ENCODE peak calls at places on chromosomes 13 and 19, in seven cellular contexts. S, Y, V, K, N, B and G are unnamed samples.

GRCh38 chr13:114061047-114061446 is 71.4 kb downstream of the RASA3 start:
- DNase-seq in S (no peak), Y (no peak), V (no peak), K (no peak), N (no peak), B (no peak), G (no peak)

GRCh38 chr19:34481861-34482379 is 362 bp downstream of the WTIP start:
- DNase-seq in S (peak; percentile 73), Y (peak; percentile 67), V (no peak), K (no peak), N (no peak), B (peak; percentile 60), G (peak; percentile 47)

GRCh38 chr13:111165611-111166010 is 50.5 kb downstream of the ARHGEF7 start:
- DNase-seq in S (no peak), Y (no peak), V (no peak), K (no peak), N (no peak), B (no peak), G (no peak)

GRCh38 chr19:50720921-50721291 is 1.3 kb upstream of the SHANK1 start:
- DNase-seq in S (no peak), Y (peak; percentile 76), V (peak; percentile 69), K (no peak), N (no peak), B (no peak), G (no peak)

GRCh38 chr19:35141627-35142401 is 1.2 kb upstream of the FXYD7 start:
- DNase-seq in S (peak; percentile 7), Y (no peak), V (no peak), K (no peak), N (no peak), B (no peak), G (no peak)

GRCh38 chr19:4583961-4584669 is 24.6 kb upstream of the SEMA6B start:
- DNase-seq in S (peak; percentile 69), Y (peak; percentile 44), V (no peak), K (no peak), N (no peak), B (peak; percentile 93), G (peak; percentile 43)

GRCh38 chr19:30365121-30365800 is 6.9 kb upstream of the ZNF536 start:
- DNase-seq in S (no peak), Y (no peak), V (no peak), K (no peak), N (no peak), B (no peak), G (no peak)

GRCh38 chr19:23318143-23318542 is 67.9 kb upstream of the ZNF724 start:
- DNase-seq in S (no peak), Y (no peak), V (peak; percentile 15), K (no peak), N (no peak), B (no peak), G (no peak)

GRCh38 chr19:52542984-52543664 is 15.7 kb downstream of the ZNF808 start:
- DNase-seq in S (peak; percentile 48), Y (no peak), V (peak; percentile 6), K (peak; percentile 64), N (no peak), B (no peak), G (no peak)

GRCh38 chr13:103431880-103432279 is 365.7 kb upstream of the SLC10A2 start:
- DNase-seq in S (no peak), Y (no peak), V (no peak), K (no peak), N (no peak), B (no peak), G (no peak)

GRCh38 chr13:101728615-101729014 is 276.1 kb downstream of the ITGBL1 start:
- DNase-seq in S (no peak), Y (no peak), V (no peak), K (no peak), N (no peak), B (no peak), G (no peak)

GRCh38 chr19:15732388-15732787 is 4.6 kb downstream of the OR10H2 start:
- DNase-seq in S (no peak), Y (no peak), V (no peak), K (no peak), N (no peak), B (no peak), G (no peak)